ENCODE peak calls at places on chromosomes 3 and 15, in five cellular contexts. H, V, X, S and B are unnamed samples.

GRCh38 chr15:98954411-98954810 is 53.2 kb downstream of the PGPEP1L start:
- DNase-seq in H (no peak), V (peak; percentile 85), X (no peak), S (peak; percentile 33), B (no peak)

GRCh38 chr3:157066335-157067071 is 93.4 kb downstream of the CCNL1 start:
- DNase-seq in H (no peak), V (no peak), X (no peak), S (no peak), B (no peak)

GRCh38 chr15:72116680-72117447 is 1.1 kb downstream of the MYO9A start:
- DNase-seq in H (no peak), V (peak; percentile 45), X (no peak), S (no peak), B (no peak)

GRCh38 chr3:50372349-50372748 is 13.0 kb upstream of the TMEM115 start:
- DNase-seq in H (no peak), V (no peak), X (no peak), S (peak; percentile 78), B (no peak)

GRCh38 chr3:184911570-184911969 is 99.6 kb downstream of the VPS8 start:
- DNase-seq in H (no peak), V (no peak), X (peak; percentile 60), S (peak; percentile 18), B (no peak)

GRCh38 chr15:101250931-101251829 is 668 bp downstream of the CHSY1 start:
- DNase-seq in H (no peak), V (no peak), X (no peak), S (peak; percentile 38), B (no peak)

GRCh38 chr3:135456182-135456790 is 509.2 kb upstream of the PPP2R3A start:
- DNase-seq in H (peak; percentile 31), V (no peak), X (peak; percentile 85), S (no peak), B (no peak)

GRCh38 chr3:187662848-187663407 is 7.3 kb downstream of the SST start:
- DNase-seq in H (no peak), V (no peak), X (no peak), S (no peak), B (no peak)

GRCh38 chr3:128133273-128133883 is 9.8 kb upstream of the RUVBL1 start:
- DNase-seq in H (peak; percentile 31), V (no peak), X (peak; percentile 69), S (peak; percentile 36), B (peak; percentile 38)

GRCh38 chr3:63351159-63352007 is 73.3 kb downstream of the SYNPR start:
- DNase-seq in H (no peak), V (no peak), X (no peak), S (peak; percentile 35), B (no peak)

GRCh38 chr3:47522082-47522987 is 8.8 kb upstream of the ELP6 start:
- DNase-seq in H (peak; percentile 85), V (peak; percentile 80), X (peak; percentile 90), S (peak; percentile 87), B (peak; percentile 56)

GRCh38 chr15:82871577-82872484 is 62.4 kb downstream of the WHAMM start:
- DNase-seq in H (no peak), V (no peak), X (peak; percentile 16), S (no peak), B (no peak)

GRCh38 chr3:62095756-62096155 is 277.6 kb downstream of the FEZF2 start:
- DNase-seq in H (no peak), V (no peak), X (no peak), S (no peak), B (no peak)
- H3K27ac ChIP-seq in H (no peak overlapping the region), V (peak overlapping the region; percentile 82), X (no peak overlapping the region), S (no peak overlapping the region), B (no peak overlapping the region)

DNA sequence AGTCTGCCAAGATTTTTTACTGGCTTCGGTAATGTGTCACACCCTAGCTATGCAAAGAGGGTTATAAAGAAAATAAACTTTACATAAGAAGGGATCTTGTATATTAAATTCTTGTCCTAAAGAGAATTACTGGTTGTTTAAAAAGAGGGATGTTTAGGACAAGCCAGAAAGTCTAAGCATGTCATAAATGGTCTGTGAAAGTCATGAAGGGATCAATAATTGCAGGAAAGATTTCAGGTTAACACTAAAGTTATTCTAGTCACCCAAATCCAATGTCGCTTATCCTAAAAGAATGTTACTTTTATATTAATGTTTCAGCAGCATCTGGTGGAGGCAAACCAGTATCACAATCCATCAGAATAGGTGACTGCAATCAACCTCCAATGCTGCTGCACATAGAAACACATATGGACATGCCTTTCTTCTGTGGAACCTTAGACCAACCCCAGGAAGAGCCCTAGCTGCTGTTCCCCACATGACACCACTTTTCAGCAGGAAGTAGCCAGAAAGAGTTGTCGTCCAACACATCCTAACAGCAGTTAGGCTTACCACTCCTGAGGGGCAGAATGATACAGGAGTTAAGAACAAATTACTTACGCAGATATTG is 62.8 kb upstream of the GK5 start:
- DNase-seq in H (no peak), V (no peak), X (no peak), S (no peak), B (no peak)
- H3K9me3 ChIP-seq in H (peaks cover 1% of the 10 kb centered on the region), V (peaks cover 17% of the 10 kb centered on the region), X (peaks cover 26% of the 10 kb centered on the region), S (no peaks in the 10 kb centered on the region), B (no peaks in the 10 kb centered on the region)

GRCh38 chr3:52183786-52184445 is 14.0 kb upstream of the ALAS1 start:
- DNase-seq in H (no peak), V (peak; percentile 65), X (no peak), S (no peak), B (no peak)
- H3K27ac ChIP-seq in H (no peak overlapping the region), V (peak overlapping the region; percentile 84), X (no peak overlapping the region), S (no peak overlapping the region), B (no peak overlapping the region)

GRCh38 chr15:25408929-25409328 is 29.9 kb downstream of the UBE3A start:
- DNase-seq in H (no peak), V (no peak), X (no peak), S (no peak), B (no peak)

GRCh38 chr15:25407950-25408349 is 30.9 kb downstream of the UBE3A start:
- DNase-seq in H (no peak), V (no peak), X (no peak), S (no peak), B (no peak)

GRCh38 chr15:25410649-25411048 is 28.2 kb downstream of the UBE3A start:
- DNase-seq in H (no peak), V (no peak), X (no peak), S (no peak), B (no peak)

GRCh38 chr15:25406846-25407245 is 32.0 kb downstream of the UBE3A start:
- DNase-seq in H (no peak), V (no peak), X (no peak), S (no peak), B (no peak)

GRCh38 chr15:25408428-25408827 is 30.4 kb downstream of the UBE3A start:
- DNase-seq in H (no peak), V (no peak), X (no peak), S (no peak), B (no peak)
- H3K9me3 ChIP-seq in H (no peaks in the 10 kb centered on the region), V (peaks cover 1% of the 10 kb centered on the region), X (no peaks in the 10 kb centered on the region), S (no peaks in the 10 kb centered on the region), B (no peaks in the 10 kb centered on the region)

GRCh38 chr15:58241872-58242271 is 103.7 kb downstream of the AQP9 start:
- DNase-seq in H (no peak), V (no peak), X (no peak), S (no peak), B (no peak)
- H3K27ac ChIP-seq in H (no peak overlapping the region), V (no peak overlapping the region), X (no peak overlapping the region), S (no peak overlapping the region), B (no peak overlapping the region)

GRCh38 chr3:21297304-21297703 is 453.7 kb downstream of the ZNF385D start:
- DNase-seq in H (no peak), V (no peak), X (no peak), S (no peak), B (no peak)

GRCh38 chr3:21294768-21295167 is 456.2 kb downstream of the ZNF385D start:
- DNase-seq in H (no peak), V (no peak), X (no peak), S (no peak), B (no peak)

GRCh38 chr3:21290557-21290956 is 460.5 kb downstream of the ZNF385D start:
- DNase-seq in H (no peak), V (no peak), X (no peak), S (no peak), B (no peak)

DNA sequence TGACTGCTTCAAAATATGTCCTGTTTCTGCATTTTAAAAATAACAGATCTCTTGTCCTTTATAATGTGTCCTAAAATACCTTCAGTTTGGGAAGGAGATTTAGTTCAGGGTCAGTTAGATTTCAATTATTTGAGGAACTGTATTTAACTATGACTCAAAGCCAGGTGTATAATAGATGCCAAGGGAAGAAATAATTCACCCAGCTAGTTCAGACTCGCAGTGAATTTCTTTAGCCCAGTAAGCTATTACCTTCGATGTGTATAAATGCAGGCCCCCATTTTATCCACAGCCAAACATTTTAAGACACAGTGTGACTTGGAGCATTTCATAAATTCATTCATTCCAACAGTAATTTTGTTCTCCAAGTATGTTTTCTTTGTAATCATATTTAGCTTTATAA is 458.0 kb downstream of the ZNF385D start:
- DNase-seq in H (no peak), V (no peak), X (no peak), S (no peak), B (no peak)
- H3K9me3 ChIP-seq in H (no peaks in the 10 kb centered on the region), V (no peaks in the 10 kb centered on the region), X (no peaks in the 10 kb centered on the region), S (no peaks in the 10 kb centered on the region), B (no peaks in the 10 kb centered on the region)

GRCh38 chr15:41256103-41256502 is 25.0 kb downstream of the CHP1 start:
- DNase-seq in H (no peak), V (no peak), X (no peak), S (no peak), B (no peak)

GRCh38 chr15:41258706-41259471 is 27.8 kb downstream of the CHP1 start:
- DNase-seq in H (no peak), V (no peak), X (no peak), S (peak; percentile 38), B (no peak)

GRCh38 chr15:41262571-41262970 is 31.5 kb downstream of the CHP1 start:
- DNase-seq in H (no peak), V (no peak), X (no peak), S (no peak), B (no peak)

GRCh38 chr15:41256577-41257038 is 25.5 kb downstream of the CHP1 start:
- DNase-seq in H (no peak), V (no peak), X (no peak), S (peak; percentile 34), B (no peak)

GRCh38 chr15:41259546-41260189 is 28.6 kb downstream of the CHP1 start:
- DNase-seq in H (no peak), V (no peak), X (no peak), S (peak; percentile 72), B (no peak)
- H3K27ac ChIP-seq in H (no peak overlapping the region), V (peak overlapping the region; percentile 76), X (no peak overlapping the region), S (peak overlapping the region; percentile 64), B (no peak overlapping the region)

GRCh38 chr3:162270059-162270458 is 773.5 kb downstream of the OTOL1 start:
- DNase-seq in H (no peak), V (no peak), X (no peak), S (no peak), B (no peak)
- H3K9me3 ChIP-seq in H (no peaks in the 10 kb centered on the region), V (peaks cover 11% of the 10 kb centered on the region), X (no peaks in the 10 kb centered on the region), S (no peaks in the 10 kb centered on the region), B (no peaks in the 10 kb centered on the region)

GRCh38 chr3:39183231-39184080 is 8.9 kb downstream of the XIRP1 start:
- DNase-seq in H (no peak), V (no peak), X (no peak), S (no peak), B (no peak)

GRCh38 chr3:39185326-39185958 is 7.0 kb downstream of the XIRP1 start:
- DNase-seq in H (no peak), V (no peak), X (no peak), S (no peak), B (no peak)

GRCh38 chr3:39185959-39186691 is 6.3 kb downstream of the XIRP1 start:
- DNase-seq in H (no peak), V (peak; percentile 4), X (no peak), S (no peak), B (no peak)

GRCh38 chr3:39184968-39185285 is 7.5 kb downstream of the XIRP1 start:
- DNase-seq in H (no peak), V (no peak), X (no peak), S (no peak), B (no peak)

GRCh38 chr3:39184081-39184967 is 8.1 kb downstream of the XIRP1 start:
- DNase-seq in H (no peak), V (peak; percentile 5), X (no peak), S (no peak), B (no peak)
- H3K27ac ChIP-seq in H (no peak overlapping the region), V (peak overlapping the region; percentile 67), X (no peak overlapping the region), S (no peak overlapping the region), B (no peak overlapping the region)